ENCODE peak calls at places on chromosome 15, in four cellular contexts. J is ascending aorta, D is esophagus squamous epithelium, S is pancreas. O is an unnamed sample.

GRCh38 chr15:44193651-44194396 is 1.2 kb downstream of the FRMD5 start:
- DNase-seq in D (no peak), J (no peak), S (no peak), O (no peak)

GRCh38 chr15:26038693-26039092 is 175.6 kb upstream of the ATP10A start:
- DNase-seq in D (no peak), J (no peak), S (no peak), O (no peak)

GRCh38 chr15:33722005-33722672 is 246.2 kb upstream of the CHRM5 start:
- DNase-seq in S (no peak), J (no peak), D (no peak), O (no peak)

GRCh38 chr15:91867581-91868026 is 14.1 kb downstream of the SLCO3A1 start:
- DNase-seq in S (no peak), J (peak; percentile 92), D (no peak), O (no peak)

GRCh38 chr15:100113351-100114075 is 228.3 kb downstream of the ADAMTS17 start:
- DNase-seq in J (peak; percentile 76), S (no peak), D (no peak), O (no peak)

GRCh38 chr15:71496336-71496955 is 313.9 kb upstream of the NR2E3 start:
- DNase-seq in D (no peak), S (no peak), J (no peak), O (no peak)

GRCh38 chr15:89088605-89089315 is 504 bp downstream of the ABHD2 start:
- DNase-seq in S (peak; percentile 90), J (peak; percentile 76), D (no peak), O (no peak)

GRCh38 chr15:88956906-88957305 is 43.7 kb upstream of the MFGE8 start:
- DNase-seq in S (no peak), J (no peak), D (no peak), O (no peak)

GRCh38 chr15:59307164-59307535 is 65.5 kb downstream of the MYO1E start:
- DNase-seq in S (no peak), D (no peak), J (peak; percentile 58), O (no peak)

GRCh38 chr15:59303136-59303535 is 69.5 kb downstream of the MYO1E start:
- DNase-seq in D (no peak), J (peak; percentile 50), S (no peak), O (no peak)

GRCh38 chr15:59306520-59307163 is 66.0 kb downstream of the MYO1E start:
- DNase-seq in S (no peak), D (no peak), J (peak; percentile 84), O (no peak)

GRCh38 chr15:59303641-59304433 is 68.8 kb downstream of the MYO1E start:
- DNase-seq in D (no peak), S (no peak), J (peak; percentile 62), O (no peak)

GRCh38 chr15:59304807-59305206 is 67.9 kb downstream of the MYO1E start:
- DNase-seq in D (no peak), J (no peak), S (no peak), O (no peak)
- H3K27ac ChIP-seq in D (peak overlapping the region; percentile 65), J (peak overlapping the region; percentile 84), S (no peak overlapping the region), O (peak overlapping the region; percentile 57)

GRCh38 chr15:77623878-77624524 is 8.7 kb downstream of the LINGO1 start:
- DNase-seq in D (no peak), S (peak; percentile 24), J (no peak), O (no peak)
- H3K4me1 ChIP-seq in D (no peaks in the 10 kb centered on the region), S (no peaks in the 10 kb centered on the region), J (no peaks in the 10 kb centered on the region), O (no peaks in the 10 kb centered on the region)

DNA sequence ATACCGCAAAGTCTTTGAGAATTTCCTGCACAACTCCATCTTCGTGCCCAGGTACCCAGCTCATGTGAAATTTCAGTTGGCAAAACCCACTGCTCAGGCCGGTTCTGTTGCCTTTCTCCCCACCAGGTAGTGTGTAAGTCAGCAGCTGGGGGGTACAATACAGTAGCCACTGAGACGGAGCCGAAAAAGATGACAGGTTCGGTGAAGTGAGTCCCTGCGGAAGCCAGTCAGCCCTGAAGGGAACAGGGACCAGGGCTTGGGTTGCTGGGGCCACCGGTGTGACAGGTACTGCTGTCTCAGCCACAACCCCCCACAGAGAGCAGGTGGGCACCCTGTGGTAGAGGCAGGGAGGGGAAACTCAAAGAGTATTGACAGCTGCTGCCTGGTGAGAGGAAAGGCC is 90.8 kb downstream of the PGPEP1L start:
- DNase-seq in J (no peak), D (no peak), S (no peak), O (no peak)
- H3K27ac ChIP-seq in J (peak overlapping the region; percentile 78), D (no peak overlapping the region), S (no peak overlapping the region), O (no peak overlapping the region)

GRCh38 chr15:98720577-98720976 is 72.2 kb downstream of the IGF1R start:
- DNase-seq in S (no peak), D (no peak), J (no peak), O (no peak)
- H3K4me1 ChIP-seq in S (peaks cover 24% of the 10 kb centered on the region), D (peaks cover 15% of the 10 kb centered on the region), J (peaks cover 2% of the 10 kb centered on the region), O (peaks cover 90% of the 10 kb centered on the region)

O was measured in tibial nerve.